ENCODE peak calls at places on chromosomes 12 and 14, in six cellular contexts. F is uterus, V is GM06990, B is adrenal gland, A is body of pancreas, W is AG09309. Z is an unnamed sample.
A peak's percentile ranks its signal among the peaks of the same experiment; 100 is the strongest.

GRCh38 chr12:3622021-3622731 is 130.7 kb downstream of the CRACR2A start:
- DNase-seq in F (no peak), V (no peak), B (no peak), A (no peak), W (no peak), Z (no peak)

GRCh38 chr12:42809226-42809625 is 219.7 kb upstream of the PRICKLE1 start:
- DNase-seq in F (no peak), V (no peak), B (no peak), A (no peak), W (no peak), Z (no peak)

GRCh38 chr12:93966516-93967133 is 181.8 kb upstream of the PLXNC1 start:
- DNase-seq in F (no peak), V (no peak), B (no peak), A (no peak), W (no peak), Z (no peak)

GRCh38 chr14:72700338-72701231 is 193.3 kb downstream of the DPF3 start:
- DNase-seq in F (no peak), V (no peak), B (no peak), A (no peak), W (no peak), Z (no peak)

GRCh38 chr12:51793201-51793600 is 55.3 kb downstream of the FIGNL2 start:
- DNase-seq in F (no peak), V (no peak), B (no peak), A (no peak), W (no peak), Z (no peak)

GRCh38 chr12:106417926-106418910 is 60.7 kb downstream of the POLR3B start:
- DNase-seq in F (no peak), V (no peak), B (no peak), A (no peak), W (peak; percentile 38), Z (no peak)

GRCh38 chr12:13941258-13942249 is 39.8 kb downstream of the GRIN2B start:
- DNase-seq in F (no peak), V (no peak), B (peak; percentile 82), A (peak; percentile 87), W (no peak), Z (no peak)

GRCh38 chr14:96056509-96057422 is 17.6 kb downstream of the C14orf132 start:
- DNase-seq in F (no peak), V (no peak), B (peak; percentile 46), A (no peak), W (no peak), Z (no peak)

GRCh38 chr14:91573894-91574837 is 64.1 kb upstream of the PPP4R3A start:
- DNase-seq in F (no peak), V (peak; percentile 34), B (peak; percentile 55), A (peak; percentile 38), W (peak; percentile 16), Z (peak; percentile 81)

GRCh38 chr12:53561590-53561953 is 54.3 kb upstream of the NPFF start:
- DNase-seq in F (no peak), V (no peak), B (no peak), A (no peak), W (peak; percentile 73), Z (no peak)

GRCh38 chr12:96402061-96402460 is 1.8 kb upstream of the CDK17 start:
- DNase-seq in F (no peak), V (no peak), B (no peak), A (no peak), W (no peak), Z (no peak)

GRCh38 chr14:74574706-74575105 is 37.3 kb downstream of the LTBP2 start:
- DNase-seq in F (no peak), V (no peak), B (no peak), A (no peak), W (no peak), Z (no peak)

GRCh38 chr14:37550511-37550910 is 44.5 kb downstream of the FOXA1 start:
- DNase-seq in F (no peak), V (no peak), B (no peak), A (no peak), W (peak; percentile 35), Z (no peak)

GRCh38 chr14:42893183-42893582 is 1286.5 kb downstream of the LRFN5 start:
- DNase-seq in F (no peak), V (no peak), B (no peak), A (no peak), W (no peak), Z (no peak)

GRCh38 chr12:9124346-9125031 is 8.8 kb upstream of the A2M start:
- DNase-seq in F (no peak), V (no peak), B (no peak), A (no peak), W (no peak), Z (no peak)

GRCh38 chr14:51398898-51399297 is 158.9 kb downstream of the TMX1 start:
- DNase-seq in F (no peak), V (no peak), B (no peak), A (no peak), W (peak; percentile 56), Z (no peak)

GRCh38 chr12:59164991-59165718 is 244.9 kb upstream of the LRIG3 start:
- DNase-seq in F (no peak), V (no peak), B (no peak), A (no peak), W (peak; percentile 25), Z (no peak)

GRCh38 chr14:36313898-36314297 is 6.5 kb downstream of the MBIP start:
- DNase-seq in F (no peak), V (no peak), B (no peak), A (no peak), W (no peak), Z (no peak)

GRCh38 chr12:89390802-89391673 is 38.7 kb upstream of the DUSP6 start:
- DNase-seq in F (no peak), V (no peak), B (no peak), A (no peak), W (peak; percentile 73), Z (no peak)

GRCh38 chr14:99887407-99887806 is 94.2 kb downstream of the EML1 start:
- DNase-seq in F (no peak), V (no peak), B (no peak), A (no peak), W (no peak), Z (no peak)

GRCh38 chr12:72448805-72449204 is 176.6 kb downstream of the TRHDE start:
- DNase-seq in F (no peak), V (no peak), B (no peak), A (no peak), W (no peak), Z (no peak)

GRCh38 chr12:57632898-57633825 is at the start of gene B4GALNT1:
- DNase-seq in F (peak; percentile 28), V (peak; percentile 76), B (no peak), A (peak; percentile 58), W (no peak), Z (peak; percentile 77)

GRCh38 chr12:111638576-111638975 is 39.5 kb upstream of the ATXN2 start:
- DNase-seq in F (no peak), V (no peak), B (no peak), A (no peak), W (no peak), Z (no peak)

GRCh38 chr14:104434214-104435076 is 145.1 kb upstream of the C14orf180 start:
- DNase-seq in F (no peak), V (no peak), B (peak; percentile 31), A (no peak), W (no peak), Z (peak; percentile 66)

GRCh38 chr14:75880512-75880911 is 101.3 kb downstream of the TGFB3 start:
- DNase-seq in F (no peak), V (no peak), B (no peak), A (no peak), W (no peak), Z (no peak)

GRCh38 chr12:15664491-15664890 is 124.7 kb downstream of the EPS8 start:
- DNase-seq in F (no peak), V (no peak), B (no peak), A (no peak), W (no peak), Z (no peak)

GRCh38 chr12:2868986-2869385 is 8.0 kb downstream of the FOXM1 start:
- DNase-seq in F (no peak), V (no peak), B (no peak), A (no peak), W (no peak), Z (no peak)

GRCh38 chr12:31362115-31362758 is 36.3 kb upstream of the SINHCAF start:
- DNase-seq in F (no peak), V (no peak), B (no peak), A (no peak), W (no peak), Z (no peak)

GRCh38 chr14:93959239-93960107 is 16.9 kb downstream of the ASB2 start:
- DNase-seq in F (peak; percentile 42), V (peak; percentile 90), B (peak; percentile 85), A (peak; percentile 79), W (peak; percentile 53), Z (no peak)

GRCh38 chr12:752673-753400 is 458 bp downstream of the WNK1 start:
- DNase-seq in F (no peak), V (peak; percentile 74), B (peak; percentile 69), A (peak; percentile 67), W (no peak), Z (peak; percentile 81)
- TF ChIP-seq CTCF in F (no peak), V (peak; percentile 2), B (peak; percentile 11), A (no peak), W (no peak), Z (no peak)

DNA sequence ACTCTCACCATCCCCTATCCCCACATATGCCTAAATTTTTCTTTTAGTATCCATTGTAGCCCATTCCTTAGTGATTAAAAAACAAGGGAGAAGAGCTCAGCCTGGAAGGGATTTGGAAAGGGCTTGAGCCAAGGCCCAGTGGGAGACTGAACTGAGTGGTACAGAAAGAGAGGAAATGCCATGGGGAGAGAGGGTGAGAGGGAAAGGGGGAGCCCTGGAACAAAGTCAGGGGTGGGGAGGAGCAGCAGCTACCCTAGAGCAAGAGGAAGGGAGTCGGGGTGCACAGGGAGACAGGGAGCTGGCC is 2.6 kb upstream of the ATN1 start:
- DNase-seq in F (no peak), V (no peak), B (no peak), A (no peak), W (no peak), Z (no peak)
- H3K4me3 ChIP-seq in F (peak overlapping the region; percentile 74), V (no peak overlapping the region), B (no peak overlapping the region), A (no peak overlapping the region), W (no peak overlapping the region), Z (peak overlapping the region; percentile 96)

DNA sequence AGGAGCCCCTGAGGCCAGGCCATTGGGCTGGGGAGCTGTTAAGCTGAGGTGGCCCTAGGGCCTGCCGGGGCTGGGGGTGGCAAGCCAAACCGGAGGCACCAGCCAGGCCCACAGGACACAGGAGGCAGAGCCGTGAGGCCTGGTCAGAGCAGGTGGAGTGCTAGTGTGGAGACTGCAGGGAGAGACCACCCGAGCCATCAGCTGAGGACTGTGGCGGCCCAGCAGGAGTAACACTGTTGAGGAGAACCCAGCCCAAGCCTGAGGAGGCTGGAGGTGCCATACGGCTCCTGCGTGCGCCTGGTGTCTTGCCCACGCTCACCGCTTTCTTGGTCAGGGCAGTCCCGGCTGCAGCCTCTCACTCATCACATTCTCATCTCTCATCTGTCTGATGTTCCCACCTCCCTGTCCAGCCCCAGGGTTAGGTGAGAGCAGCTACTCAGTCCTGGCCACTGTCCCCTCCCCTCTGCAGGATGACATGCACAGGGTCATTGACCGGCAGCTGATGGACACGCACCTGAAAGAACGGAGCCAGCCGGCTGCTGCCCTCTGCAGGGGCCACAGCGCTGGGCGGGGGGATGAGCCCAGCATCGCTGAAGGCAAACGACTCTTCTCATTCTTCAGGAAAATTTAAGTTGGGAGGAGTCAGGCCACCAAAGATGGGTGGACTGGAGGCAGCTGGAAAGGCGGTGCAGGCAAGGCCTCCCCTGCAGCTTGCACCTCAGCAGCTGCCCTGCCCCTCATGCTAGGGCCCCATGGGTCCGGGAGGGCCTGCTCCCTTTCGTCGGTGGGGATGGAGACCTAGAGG is 23.8 kb downstream of the RAB35 start:
- DNase-seq in F (no peak), V (no peak), B (no peak), A (no peak), W (no peak), Z (no peak)
- TF ChIP-seq CTCF in F (no peak), V (no peak), B (no peak), A (no peak), W (no peak), Z (no peak)

GRCh38 chr14:56794557-56795283 is 15.6 kb downstream of the OTX2 start:
- DNase-seq in F (no peak), V (no peak), B (no peak), A (no peak), W (no peak), Z (no peak)
- H3K4me3 ChIP-seq in F (no peak overlapping the region), V (no peak overlapping the region), B (no peak overlapping the region), A (no peak overlapping the region), W (no peak overlapping the region), Z (peak overlapping the region; percentile 28)